ENCODE peak calls at places on chromosomes 3 and 15, in five cellular contexts. L is cardiac fibroblast, K is tibial nerve, B is ascending aorta, N is upper lobe of left lung. Y is an unnamed sample.

GRCh38 chr3:81544385-81544784 is 217.1 kb downstream of the GBE1 start:
- DNase-seq in L (no peak), K (no peak), B (no peak), N (no peak), Y (no peak)

GRCh38 chr3:183122257-183122932 is 23.1 kb upstream of the MCCC1 start:
- DNase-seq in L (peak), K (no peak), B (no peak), N (no peak), Y (peak)

GRCh38 chr3:45864760-45865567 is 21.4 kb upstream of the CCR9 start:
- DNase-seq in L (no peak), K (no peak), B (no peak), N (no peak), Y (no peak)

GRCh38 chr15:63793046-63793483 is 40.7 kb downstream of the HERC1 start:
- DNase-seq in L (no peak), K (no peak), B (no peak), N (no peak), Y (no peak)

GRCh38 chr15:98803228-98804056 is 155.1 kb downstream of the IGF1R start:
- DNase-seq in L (no peak), K (no peak), B (no peak), N (no peak), Y (no peak)

GRCh38 chr3:138317687-138318086 is 12.0 kb downstream of the NME9 start:
- DNase-seq in L (no peak), K (no peak), B (no peak), N (no peak), Y (no peak)

GRCh38 chr3:100525753-100526612 is 33.6 kb downstream of the TMEM45A start:
- DNase-seq in L (peak), K (peak), B (no peak), N (no peak), Y (peak)

GRCh38 chr3:109930592-109930991 is 593.2 kb upstream of the DPPA4 start:
- DNase-seq in L (no peak), K (no peak), B (no peak), N (no peak), Y (no peak)

GRCh38 chr3:1195922-1196321 is 103.1 kb downstream of the CNTN6 start:
- DNase-seq in L (peak), K (no peak), B (no peak), N (no peak), Y (peak)

GRCh38 chr3:124636863-124637296 is 93.4 kb upstream of the UMPS start:
- DNase-seq in L (no peak), K (no peak), B (no peak), N (no peak), Y (no peak)

GRCh38 chr3:133837487-133838295 is 32.1 kb downstream of the SRPRB start:
- DNase-seq in L (no peak), K (no peak), B (no peak), N (no peak), Y (no peak)

GRCh38 chr3:112303811-112304325 is 9.9 kb upstream of the SLC9C1 start:
- DNase-seq in L (peak), K (no peak), B (no peak), N (no peak), Y (peak)

GRCh38 chr15:100922192-100923040 is 3.3 kb downstream of the LRRK1 start:
- DNase-seq in L (no peak), K (no peak), B (no peak), N (no peak), Y (no peak)

GRCh38 chr15:45377630-45378148 is 655 bp downstream of the GATM start:
- DNase-seq in L (no peak), K (no peak), B (no peak), N (no peak), Y (no peak)

GRCh38 chr3:141052570-141053069 is 1.5 kb downstream of the SPSB4 start:
- DNase-seq in L (no peak), K (no peak), B (no peak), N (no peak), Y (no peak)

GRCh38 chr15:78341057-78341763 is 1.1 kb downstream of the CRABP1 start:
- DNase-seq in L (no peak), K (no peak), B (no peak), N (no peak), Y (no peak)

GRCh38 chr3:14440531-14441239 is 38.3 kb downstream of the SLC6A6 start:
- DNase-seq in L (peak), K (no peak), B (no peak), N (no peak), Y (no peak)

GRCh38 chr15:36152961-36153360 is 426.5 kb upstream of the CDIN1 start:
- DNase-seq in L (no peak), K (no peak), B (no peak), N (no peak), Y (no peak)

GRCh38 chr3:138012526-138012925 is 2.6 kb downstream of the CLDN18 start:
- DNase-seq in L (no peak), K (no peak), B (no peak), N (no peak), Y (no peak)

GRCh38 chr3:61889259-61889658 is 327.9 kb downstream of the PTPRG start:
- DNase-seq in L (no peak), K (no peak), B (no peak), N (no peak), Y (no peak)

GRCh38 chr3:15478300-15478979 is 43.1 kb downstream of the COLQ start:
- DNase-seq in L (no peak), K (no peak), B (no peak), N (no peak), Y (no peak)

GRCh38 chr3:45123030-45123429 is 23.1 kb downstream of the CDCP1 start:
- DNase-seq in L (peak), K (no peak), B (no peak), N (no peak), Y (peak)

GRCh38 chr3:79167651-79168416 is 600.0 kb downstream of the ROBO1 start:
- DNase-seq in L (peak), K (no peak), B (no peak), N (no peak), Y (peak)

GRCh38 chr15:77550275-77551251 is 82.1 kb downstream of the LINGO1 start:
- DNase-seq in L (no peak), K (no peak), B (no peak), N (no peak), Y (peak)

GRCh38 chr15:95698971-95699370 is 631.5 kb upstream of the NR2F2 start:
- DNase-seq in L (no peak), K (no peak), B (no peak), N (no peak), Y (peak)

GRCh38 chr15:43923553-43923952 is 96.8 kb downstream of the WDR76 start:
- DNase-seq in L (no peak), K (no peak), B (no peak), N (no peak), Y (no peak)

GRCh38 chr15:37586976-37587375 is 347.5 kb upstream of the TMCO5A start:
- DNase-seq in L (peak), K (no peak), B (no peak), N (no peak), Y (peak)

GRCh38 chr3:152157337-152157736 is 111.4 kb upstream of the MBNL1 start:
- DNase-seq in L (no peak), K (no peak), B (no peak), N (no peak), Y (no peak)

GRCh38 chr15:42140383-42141070 is 15.9 kb downstream of the PLA2G4F start:
- DNase-seq in L (no peak), K (no peak), B (no peak), N (no peak), Y (no peak)

GRCh38 chr15:91885714-91886265 is 32.3 kb downstream of the SLCO3A1 start:
- DNase-seq in L (no peak), K (no peak), B (no peak), N (no peak), Y (no peak)

GRCh38 chr3:159170436-159171003 is 368.7 kb downstream of the MFSD1 start:
- DNase-seq in L (no peak), K (no peak), B (no peak), N (no peak), Y (peak)
- H3K4me3 ChIP-seq in L (no peak), K (no peak), B (no peak), N (no peak), Y (no peak)

DNA sequence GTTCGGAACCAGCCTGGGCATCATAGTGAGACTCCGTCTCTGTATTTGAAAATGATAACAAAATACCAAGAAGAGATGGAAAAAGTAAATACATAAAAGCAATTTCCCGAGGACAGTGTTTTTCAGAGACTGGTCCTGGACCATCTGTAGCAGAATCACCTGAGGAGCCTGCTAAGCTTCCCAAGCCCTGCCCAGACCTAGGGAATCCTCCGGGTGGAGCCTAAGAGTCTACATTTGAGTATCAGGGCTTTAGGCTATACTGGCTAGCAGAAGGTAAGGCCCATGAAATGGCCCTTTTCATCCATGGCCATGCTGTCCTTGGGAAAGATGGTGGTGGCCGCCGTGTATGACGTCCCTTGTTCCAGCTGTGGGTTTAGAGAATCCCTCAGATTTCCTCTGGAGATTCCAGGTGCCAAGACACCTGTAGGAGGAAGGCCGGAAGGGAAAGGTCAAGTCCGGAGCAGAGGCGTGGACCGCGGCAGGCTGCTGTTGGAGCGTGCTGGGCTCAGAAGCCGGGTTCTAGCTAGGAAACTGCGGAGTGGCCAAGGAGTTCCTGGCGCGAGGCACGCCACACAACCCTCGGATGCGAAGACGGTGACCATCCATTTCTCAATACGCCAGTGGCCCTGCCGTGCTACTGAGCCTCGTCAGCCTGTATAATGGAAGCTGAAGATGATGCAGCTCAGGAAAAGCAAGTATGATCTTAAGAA is 50.9 kb downstream of the TMEM44 start:
- DNase-seq in L (no peak), K (no peak), B (no peak), N (no peak), Y (no peak)
- TF ChIP-seq CTCF in L (no peak), K (no peak), B (no peak), N (no peak), Y (no peak)

DNA sequence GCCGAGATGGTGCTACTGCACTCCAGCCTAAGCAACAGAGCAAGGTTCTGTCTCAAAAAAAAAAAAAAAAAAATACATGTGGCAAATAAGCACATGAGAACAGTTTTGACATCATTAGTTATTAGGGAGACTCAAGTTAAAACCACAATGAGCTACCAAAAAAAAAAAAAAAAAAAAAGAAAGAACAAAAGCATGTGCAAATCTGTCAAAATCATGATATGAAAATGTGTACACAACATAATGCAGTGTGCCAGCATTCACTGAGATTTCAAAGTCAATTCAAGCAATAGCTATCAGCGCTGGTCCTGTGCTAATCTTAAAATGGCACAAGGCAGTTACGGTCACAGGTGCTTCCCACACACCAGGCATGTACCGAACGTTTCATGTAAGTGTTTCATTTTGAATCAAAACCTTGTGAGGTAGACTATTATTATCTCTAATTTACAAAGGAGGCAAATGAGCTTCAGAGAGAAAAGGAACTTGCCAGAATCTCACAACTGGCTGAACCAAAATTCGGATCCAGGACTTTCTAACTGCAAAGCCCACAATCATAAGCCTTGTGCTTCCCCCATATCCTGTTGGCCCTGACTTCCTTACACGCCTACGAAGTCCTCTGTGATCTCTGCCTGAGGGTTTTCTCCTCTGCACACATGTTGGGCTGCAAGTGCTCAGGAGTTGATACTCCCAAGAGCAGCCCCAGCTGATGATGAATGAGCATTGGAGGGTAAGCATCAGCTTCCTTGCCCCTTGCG is 200.1 kb upstream of the PROK2 start:
- DNase-seq in L (no peak), K (no peak), B (no peak), N (no peak), Y (no peak)
- H3K4me3 ChIP-seq in L (no peak), K (no peak), B (no peak), N (no peak), Y (no peak)

GRCh38 chr3:97896129-97896528 is 74.3 kb downstream of the CRYBG3 start:
- DNase-seq in L (no peak), K (no peak), B (no peak), N (no peak), Y (no peak)

GRCh38 chr3:97892852-97893251 is 71.0 kb downstream of the CRYBG3 start:
- DNase-seq in L (no peak), K (no peak), B (no peak), N (no peak), Y (no peak)

GRCh38 chr3:97901327-97902295 is 70.6 kb downstream of the RIOX2 start:
- DNase-seq in L (peak), K (no peak), B (no peak), N (no peak), Y (no peak)

GRCh38 chr3:97895216-97895615 is 73.4 kb downstream of the CRYBG3 start:
- DNase-seq in L (no peak), K (no peak), B (no peak), N (no peak), Y (no peak)

GRCh38 chr3:97896547-97896946 is 74.7 kb downstream of the CRYBG3 start:
- DNase-seq in L (no peak), K (no peak), B (no peak), N (no peak), Y (no peak)
- TF ChIP-seq CTCF in L (no peak), K (no peak), B (no peak), N (no peak), Y (no peak)

DNA sequence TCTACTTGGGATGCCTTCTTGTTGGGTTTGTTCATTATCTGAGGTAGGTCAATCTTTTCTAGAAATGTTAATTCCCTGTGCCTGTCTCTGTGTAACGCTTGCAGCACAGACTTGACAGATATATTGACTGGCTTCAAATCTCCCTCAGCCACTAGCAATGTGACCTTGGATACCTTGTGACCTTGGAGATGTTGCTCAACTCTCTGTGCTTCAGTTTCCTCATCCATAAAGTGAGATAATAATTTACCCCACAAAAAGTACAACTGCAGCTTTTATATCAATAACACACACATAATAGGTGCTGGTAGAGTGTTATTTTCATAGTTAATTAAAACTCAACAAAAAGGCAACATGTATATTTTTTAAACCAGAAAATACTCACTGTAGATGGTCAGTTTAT is 52.9 kb downstream of the SIDT1 start:
- DNase-seq in L (no peak), K (no peak), B (no peak), N (no peak), Y (no peak)
- H3K4me3 ChIP-seq in L (no peak), K (no peak), B (no peak), N (no peak), Y (no peak)

GRCh38 chr15:89358755-89359439 is 24.3 kb upstream of the POLG start:
- DNase-seq in L (peak), K (peak), B (no peak), N (peak), Y (peak)

GRCh38 chr15:89359471-89360293 is 25.1 kb upstream of the POLG start:
- DNase-seq in L (no peak), K (no peak), B (no peak), N (no peak), Y (no peak)

GRCh38 chr15:89358435-89358754 is 23.8 kb upstream of the POLG start:
- DNase-seq in L (no peak), K (no peak), B (no peak), N (no peak), Y (no peak)

GRCh38 chr15:89353991-89354390 is 19.4 kb upstream of the POLG start:
- DNase-seq in L (no peak), K (no peak), B (no peak), N (no peak), Y (no peak)

GRCh38 chr15:89356634-89357298 is 22.1 kb upstream of the POLG start:
- DNase-seq in L (no peak), K (no peak), B (no peak), N (no peak), Y (no peak)
- TF ChIP-seq CTCF in L (no peak), K (no peak), B (peak), N (no peak), Y (peak)

DNA sequence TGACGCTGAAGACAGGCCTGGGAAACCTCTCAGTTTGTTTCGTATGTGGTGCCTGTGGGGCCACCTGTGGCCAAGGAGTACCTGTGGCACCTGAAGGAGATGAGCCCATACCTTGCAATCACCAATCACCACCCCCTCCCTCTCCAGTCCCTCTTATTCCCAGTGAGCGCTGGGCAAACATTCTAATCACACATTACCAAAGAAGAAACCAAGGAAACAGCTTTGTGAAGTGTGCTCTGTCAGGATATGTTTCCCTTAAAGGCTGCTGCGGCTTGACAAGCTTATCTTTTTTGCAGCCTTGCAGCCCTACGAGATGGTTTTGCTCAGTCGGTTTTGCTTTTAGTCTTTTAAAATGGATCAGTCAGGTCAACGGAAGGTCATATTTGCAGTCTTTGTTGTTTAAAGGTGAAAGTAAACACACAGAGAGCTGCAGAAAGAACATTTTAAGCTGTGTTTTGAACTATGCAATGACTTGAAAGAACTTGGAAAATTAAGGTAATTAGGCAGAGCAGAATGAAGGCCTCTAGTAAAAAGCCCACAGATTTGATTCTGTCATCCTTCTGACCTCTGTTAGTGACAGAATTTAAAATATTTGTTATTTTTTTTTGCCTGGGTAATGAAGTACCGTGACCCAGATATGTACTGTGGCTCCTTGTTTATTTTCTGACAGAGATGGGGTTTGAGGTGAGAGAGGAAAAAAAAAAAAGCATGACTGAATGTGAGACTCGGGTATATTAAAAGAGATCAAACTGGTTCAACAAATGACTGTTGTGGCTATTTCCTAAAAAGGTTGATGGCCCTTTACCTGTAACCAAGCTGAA is 461.5 kb downstream of the NSUN3 start:
- DNase-seq in L (no peak), K (no peak), B (no peak), N (peak), Y (no peak)
- H3K4me3 ChIP-seq in L (no peak), K (no peak), B (no peak), N (no peak), Y (no peak)

Y was measured in AG10803.